ENCODE peak calls at places on chromosomes 7 and 10, in seven cellular contexts. O, N, R, T, E, J and A are unnamed samples.

GRCh38 chr7:46525876-46526275 is 604.8 kb upstream of the IGFBP3 start:
- DNase-seq in E (peak), N (no peak), J (no peak), R (no peak), T (no peak), O (no peak), A (no peak)

GRCh38 chr7:112517487-112517886 is 36.7 kb downstream of the LSMEM1 start:
- DNase-seq in O (no peak), N (no peak), R (no peak), E (no peak), J (no peak), T (no peak), A (no peak)

GRCh38 chr7:74217455-74218342 is 7.9 kb downstream of the LAT2 start:
- DNase-seq in O (no peak), J (no peak), E (no peak), N (no peak), R (no peak), T (no peak), A (no peak)

GRCh38 chr10:21494221-21495001 is 31.1 kb downstream of the SKIDA1 start:
- DNase-seq in T (no peak), J (no peak), R (peak), O (no peak), N (no peak), E (no peak), A (no peak)

GRCh38 chr7:46993396-46993795 is 588.5 kb downstream of the TNS3 start:
- DNase-seq in J (no peak), T (no peak), R (no peak), E (no peak), O (no peak), N (no peak), A (no peak)

GRCh38 chr10:69009360-69009759 is 20.8 kb downstream of the KIFBP start:
- DNase-seq in N (no peak), O (no peak), J (no peak), R (no peak), E (no peak), T (no peak), A (no peak)

GRCh38 chr7:70271617-70272081 is 673.4 kb downstream of the AUTS2 start:
- DNase-seq in N (no peak), J (no peak), O (no peak), R (no peak), T (no peak), E (no peak), A (no peak)

GRCh38 chr7:7948233-7948632 is 20.4 kb upstream of the GLCCI1 start:
- DNase-seq in N (no peak), T (no peak), R (no peak), J (no peak), O (no peak), E (no peak), A (no peak)

GRCh38 chr10:3720228-3721019 is 64.6 kb downstream of the KLF6 start:
- DNase-seq in J (no peak), N (no peak), T (no peak), E (no peak), R (no peak), O (no peak), A (peak)

GRCh38 chr10:76553231-76553630 is 1084.4 kb downstream of the KCNMA1 start:
- DNase-seq in T (no peak), E (no peak), R (no peak), O (no peak), N (no peak), J (no peak), A (no peak)